ENCODE peak calls at places on chromosomes 4 and X, in five cellular contexts. Y is AG10803, M is AG09319, N is epithelial cell of proximal tubule, D is endothelial cell. K is an unnamed sample.

GRCh38 chr4:36716874-36717273 is 435.5 kb downstream of the DTHD1 start:
- DNase-seq in Y (no peak), N (no peak), D (no peak), M (no peak), K (no peak)

GRCh38 chr4:54550415-54551171 is 107.2 kb upstream of the KIT start:
- DNase-seq in M (no peak), Y (peak; percentile 70), N (no peak), D (peak; percentile 30), K (no peak)

GRCh38 chrX:18931972-18932371 is 51.9 kb downstream of the PHKA2 start:
- DNase-seq in N (no peak), Y (peak; percentile 14), M (no peak), D (peak; percentile 7), K (peak; percentile 6)

GRCh38 chrX:112746812-112747630 is 67.3 kb upstream of the LHFPL1 start:
- DNase-seq in M (no peak), D (no peak), Y (no peak), N (no peak), K (no peak)

GRCh38 chrX:134599173-134599914 is 58.9 kb downstream of the PLAC1 start:
- DNase-seq in Y (peak; percentile 93), D (no peak), N (no peak), M (peak; percentile 61), K (no peak)

GRCh38 chr4:121270384-121270783 is 106.3 kb upstream of the TNIP3 start:
- DNase-seq in D (no peak), N (no peak), Y (no peak), M (no peak), K (no peak)

GRCh38 chr4:107718351-107718965 is 1.6 kb downstream of the PAPSS1 start:
- DNase-seq in M (no peak), N (no peak), D (no peak), Y (peak; percentile 58), K (no peak)

GRCh38 chr4:10732235-10732975 is 47.8 kb upstream of the CLNK start:
- DNase-seq in D (no peak), Y (no peak), M (no peak), N (no peak), K (no peak)

GRCh38 chr4:185803015-185803414 is 9.0 kb downstream of the SORBS2 start:
- DNase-seq in N (no peak), M (no peak), Y (peak; percentile 16), D (no peak), K (no peak)

GRCh38 chr4:181301735-181302380 is 941.3 kb upstream of the TENM3 start:
- DNase-seq in D (peak; percentile 39), M (no peak), N (no peak), Y (peak; percentile 47), K (peak; percentile 55)

GRCh38 chr4:17490575-17491059 is 21.3 kb downstream of the QDPR start:
- DNase-seq in M (no peak), N (no peak), D (no peak), Y (no peak), K (no peak)

GRCh38 chr4:183444953-183445543 is 612 bp downstream of the CDKN2AIP start:
- DNase-seq in M (no peak), D (peak; percentile 43), Y (peak; percentile 13), N (no peak), K (no peak)

GRCh38 chr4:56026596-56026995 is 77.9 kb downstream of the CEP135 start:
- DNase-seq in N (peak; percentile 59), M (no peak), Y (no peak), D (no peak), K (no peak)

GRCh38 chr4:137510866-137511265 is 21.4 kb downstream of the PCDH18 start:
- DNase-seq in Y (peak; percentile 96), D (no peak), M (peak; percentile 85), N (peak; percentile 33), K (no peak)

GRCh38 chr4:62531731-62532130 is 1331.6 kb downstream of the ADGRL3 start:
- DNase-seq in Y (no peak), D (no peak), M (no peak), N (no peak), K (no peak)

GRCh38 chr4:183618681-183619080 is 40.3 kb downstream of the RWDD4 start:
- DNase-seq in N (peak; percentile 71), D (no peak), Y (no peak), M (no peak), K (no peak)

GRCh38 chr4:78166582-78166981 is 109.5 kb downstream of the FRAS1 start:
- DNase-seq in Y (peak; percentile 20), D (no peak), N (no peak), M (no peak), K (no peak)

GRCh38 chr4:39635023-39635422 is 3.6 kb downstream of the SMIM14 start:
- DNase-seq in N (no peak), D (no peak), M (no peak), Y (no peak), K (no peak)

GRCh38 chr4:105894570-105895323 is 524 bp upstream of the NPNT start:
- DNase-seq in D (peak; percentile 21), Y (peak; percentile 47), M (no peak), N (no peak), K (no peak)

GRCh38 chrX:44935640-44936039 is 62.7 kb downstream of the KDM6A start:
- DNase-seq in Y (no peak), D (no peak), N (no peak), M (no peak), K (no peak)

GRCh38 chr4:121150003-121150402 is 14.1 kb downstream of the TNIP3 start:
- DNase-seq in D (no peak), M (no peak), N (no peak), Y (no peak), K (no peak)

GRCh38 chr4:93829531-93830089 is 1.1 kb downstream of the ATOH1 start:
- DNase-seq in N (no peak), M (no peak), Y (no peak), D (peak; percentile 13), K (peak; percentile 47)

GRCh38 chr4:48653217-48654014 is 126.7 kb downstream of the FRYL start:
- DNase-seq in D (no peak), Y (peak; percentile 44), N (no peak), M (no peak), K (peak; percentile 10)

GRCh38 chrX:140572724-140573123 is 67.9 kb upstream of the SOX3 start:
- DNase-seq in Y (peak; percentile 25), N (no peak), D (peak; percentile 52), M (no peak), K (peak; percentile 58)

GRCh38 chr4:73776363-73776762 is 36.0 kb downstream of the CXCL8 start:
- DNase-seq in D (no peak), Y (peak; percentile 70), N (peak; percentile 80), M (peak; percentile 53), K (no peak)

GRCh38 chr4:38004062-38004461 is 43.9 kb downstream of the PTTG2 start:
- DNase-seq in D (no peak), N (no peak), Y (peak; percentile 23), M (no peak), K (no peak)

GRCh38 chr4:21790437-21791029 is 158.0 kb downstream of the KCNIP4 start:
- DNase-seq in Y (peak; percentile 48), M (no peak), N (no peak), D (no peak), K (no peak)

GRCh38 chr4:153318696-153319320 is 25.7 kb upstream of the MND1 start:
- DNase-seq in N (no peak), M (no peak), D (no peak), Y (peak; percentile 53), K (peak; percentile 17)

GRCh38 chr4:55503164-55503563 is 43.5 kb downstream of the CLOCK start:
- DNase-seq in Y (peak; percentile 59), D (no peak), M (no peak), N (no peak), K (no peak)

GRCh38 chr4:181319629-181320028 is 923.6 kb upstream of the TENM3 start:
- DNase-seq in M (no peak), N (no peak), D (no peak), Y (no peak), K (no peak)

GRCh38 chr4:158282252-158282651 is 72.0 kb downstream of the TMEM144 start:
- DNase-seq in M (no peak), N (no peak), D (no peak), Y (peak; percentile 36), K (no peak)

GRCh38 chr4:78581626-78582025 is 30.1 kb downstream of the ANXA3 start:
- DNase-seq in N (no peak), M (no peak), D (no peak), Y (no peak), K (no peak)

GRCh38 chr4:58807843-58808605 is 1697.8 kb upstream of the IGFBP7 start:
- DNase-seq in D (no peak), Y (no peak), N (no peak), M (no peak), K (no peak)

GRCh38 chr4:71713611-71714203 is 70.2 kb downstream of the GC start:
- DNase-seq in D (no peak), M (peak; percentile 37), N (peak; percentile 15), Y (peak; percentile 72), K (no peak)

GRCh38 chrX:67723580-67724351 is 179.9 kb downstream of the AR start:
- DNase-seq in Y (no peak), N (no peak), M (no peak), D (no peak), K (no peak)

GRCh38 chrX:45353462-45353861 is 152.8 kb upstream of the DIPK2B start:
- DNase-seq in D (no peak), Y (peak; percentile 81), M (no peak), N (no peak), K (no peak)

GRCh38 chrX:21764043-21764442 is 6.1 kb upstream of the SMPX start:
- DNase-seq in Y (no peak), D (no peak), N (no peak), M (no peak), K (no peak)

GRCh38 chr4:146054676-146055075 is 116.1 kb upstream of the ZNF827 start:
- DNase-seq in M (no peak), D (no peak), Y (no peak), N (no peak), K (no peak)
- TF ChIP-seq CTCF in M (no peak), D (no peak), Y (no peak), N (no peak), K (no peak)

DNA sequence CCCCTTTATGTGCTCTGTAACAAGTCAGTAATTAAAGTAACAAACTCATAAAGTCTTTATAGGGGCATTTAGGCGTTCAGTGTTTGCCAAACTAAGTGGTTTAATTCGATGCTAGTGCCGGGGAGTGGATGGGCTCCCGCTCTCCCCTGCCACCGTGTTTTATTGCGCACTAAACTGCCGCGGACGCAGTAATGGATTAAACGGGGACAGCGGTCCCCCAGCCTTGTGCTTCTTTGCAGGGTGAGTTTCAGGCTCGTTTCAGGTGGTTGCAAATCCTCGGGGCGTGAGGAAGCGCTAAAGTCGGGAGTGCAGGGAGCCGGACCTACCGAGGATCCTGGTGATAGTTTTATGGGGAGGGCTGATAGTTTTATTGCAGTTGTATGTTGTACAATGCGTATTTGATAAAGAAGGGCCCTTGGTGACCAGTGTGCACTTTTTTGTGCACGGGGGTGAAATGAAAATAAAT is 1.7 kb upstream of the PHOX2B start:
- DNase-seq in D (no peak), M (no peak), Y (no peak), N (no peak), K (peak; percentile 22)
- TF ChIP-seq CTCF in D (no peak), M (no peak), Y (no peak), N (no peak), K (no peak)

GRCh38 chrX:104712515-104712914 is 146.5 kb downstream of the IL1RAPL2 start:
- DNase-seq in D (no peak), M (no peak), N (no peak), Y (no peak), K (no peak)
- TF ChIP-seq CTCF in D (no peak), M (no peak), N (peak; percentile 52), Y (no peak), K (no peak)

DNA sequence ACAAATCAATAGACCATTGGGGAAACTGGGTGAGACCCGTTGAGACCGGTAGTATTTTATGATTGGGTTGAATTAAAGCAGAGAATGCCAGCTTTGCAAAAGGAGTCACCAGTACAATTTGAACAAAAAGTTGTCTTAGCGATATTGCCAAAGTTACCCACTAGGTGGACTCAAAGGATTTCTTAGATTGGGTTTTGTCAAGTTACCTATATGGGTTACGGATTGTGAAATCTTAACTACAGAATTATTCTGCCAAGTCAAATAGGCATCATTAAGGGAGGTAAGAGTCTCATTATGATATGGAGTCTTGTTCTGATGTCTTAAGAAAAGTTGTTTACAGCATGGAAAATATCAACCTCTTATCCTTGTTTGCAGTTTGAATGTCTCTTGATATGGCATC is 15.0 kb upstream of the CT47A1 start:
- DNase-seq in D (no peak), Y (no peak), M (no peak), N (no peak), K (no peak)
- TF ChIP-seq CTCF in D (no peak), Y (no peak), M (peak; percentile 11), N (peak; percentile 54), K (peak; percentile 19)

K was measured in nephron progenitor cell.